ENCODE peak calls at places on chromosomes 4 and X, in five cellular contexts. I is H9, M is IMR-90, P is mesenchymal stem cell, N is mesendoderm. H is an unnamed sample.

GRCh38 chr4:7876096-7876993 is 63.3 kb downstream of the AFAP1 start:
- DNase-seq in N (peak; percentile 83), P (peak; percentile 58), I (peak; percentile 72), M (peak; percentile 73), H (peak; percentile 67)

GRCh38 chr4:121938282-121939092 is 13.4 kb downstream of the TRPC3 start:
- DNase-seq in I (no peak), N (peak; percentile 18), P (peak; percentile 15), M (peak; percentile 12), H (peak; percentile 97)

GRCh38 chrX:16586371-16587112 is 63.4 kb upstream of the S100G start:
- DNase-seq in I (peak; percentile 53), N (no peak), P (no peak), M (no peak), H (no peak)

GRCh38 chrX:41377624-41378023 is 43.7 kb downstream of the DDX3X start:
- DNase-seq in M (no peak), P (peak; percentile 45), I (no peak), N (no peak), H (no peak)

GRCh38 chr4:1410491-1411325 is 4.5 kb upstream of the NKX1-1 start:
- DNase-seq in N (peak; percentile 82), P (peak; percentile 46), I (peak; percentile 87), M (peak; percentile 16), H (peak; percentile 65)

GRCh38 chr4:123816970-123817688 is 420.5 kb downstream of the SPRY1 start:
- DNase-seq in I (no peak), N (no peak), M (no peak), P (no peak), H (no peak)

GRCh38 chr4:15171725-15172124 is 169.4 kb downstream of the CPEB2 start:
- DNase-seq in N (no peak), I (no peak), P (no peak), M (no peak), H (no peak)

GRCh38 chrX:50769389-50770063 is 44.5 kb downstream of the SHROOM4 start:
- DNase-seq in P (no peak), I (no peak), N (no peak), M (no peak), H (no peak)

GRCh38 chrX:42759881-42760280 is 18.1 kb downstream of the PPP1R2C start:
- DNase-seq in P (no peak), I (no peak), N (no peak), M (no peak), H (no peak)

GRCh38 chrX:71650333-71650969 is 16.9 kb upstream of the LOC101059915 start:
- DNase-seq in P (no peak), M (no peak), N (no peak), I (no peak), H (no peak)

GRCh38 chr4:118918388-118918787 is 29.7 kb downstream of the SYNPO2 start:
- DNase-seq in N (peak; percentile 63), M (peak; percentile 94), I (no peak), P (peak; percentile 69), H (peak; percentile 8)

GRCh38 chr4:78057600-78058560 is 757 bp downstream of the FRAS1 start:
- DNase-seq in M (peak; percentile 13), N (peak; percentile 71), P (peak; percentile 45), I (no peak), H (peak; percentile 65)

GRCh38 chr4:114474401-114474800 is 124.2 kb upstream of the UGT8 start:
- DNase-seq in N (no peak), M (no peak), I (no peak), P (no peak), H (no peak)

GRCh38 chrX:68748030-68748429 is 80.8 kb upstream of the EFNB1 start:
- DNase-seq in M (no peak), P (no peak), I (no peak), N (no peak), H (no peak)

GRCh38 chr4:8141935-8142334 is 16.7 kb downstream of the ABLIM2 start:
- DNase-seq in I (no peak), N (no peak), P (no peak), M (no peak), H (no peak)

GRCh38 chr4:174512745-174513144 is 9.5 kb downstream of the HPGD start:
- DNase-seq in N (no peak), M (no peak), I (no peak), P (no peak), H (no peak)

GRCh38 chr4:55184600-55185523 is 59.5 kb upstream of the KDR start:
- DNase-seq in P (peak; percentile 76), N (peak; percentile 75), M (peak; percentile 66), I (peak; percentile 68), H (peak; percentile 88)

GRCh38 chr4:122249357-122249756 is 97.2 kb downstream of the BLTP1 start:
- DNase-seq in I (no peak), M (no peak), P (no peak), N (no peak), H (no peak)

GRCh38 chrX:68511255-68511654 is 12.4 kb downstream of the YIPF6 start:
- DNase-seq in I (no peak), M (peak; percentile 48), N (peak; percentile 49), P (peak; percentile 52), H (peak; percentile 78)

GRCh38 chrX:39682778-39683177 is 415.0 kb downstream of the BCOR start:
- DNase-seq in N (peak; percentile 63), P (no peak), I (peak; percentile 55), M (no peak), H (no peak)

GRCh38 chrX:39875834-39876625 is 221.7 kb downstream of the BCOR start:
- DNase-seq in N (no peak), M (no peak), P (no peak), I (no peak), H (no peak)

GRCh38 chrX:80471582-80471981 is 51.3 kb downstream of the TENT5D start:
- DNase-seq in I (no peak), N (no peak), M (no peak), P (no peak), H (no peak)

GRCh38 chrX:40843643-40844042 is 108.3 kb upstream of the MED14 start:
- DNase-seq in N (peak; percentile 15), I (no peak), M (no peak), P (no peak), H (peak; percentile 90)

GRCh38 chr4:122700178-122700725 is 32.3 kb upstream of the BBS12 start:
- DNase-seq in M (peak; percentile 65), P (peak; percentile 31), N (peak; percentile 38), I (no peak), H (no peak)

GRCh38 chrX:10795721-10796120 is 175.3 kb upstream of the MID1 start:
- DNase-seq in I (no peak), N (no peak), P (peak; percentile 45), M (no peak), H (no peak)

GRCh38 chr4:58776627-58777026 is 1666.4 kb upstream of the IGFBP7 start:
- DNase-seq in M (peak; percentile 90), I (no peak), N (no peak), P (peak; percentile 80), H (peak; percentile 50)

GRCh38 chr4:1979477-1980196 is 29.1 kb downstream of the NELFA start:
- DNase-seq in P (no peak), N (no peak), I (peak; percentile 22), M (no peak), H (no peak)

GRCh38 chrX:154048398-154048797 is 28.7 kb upstream of the IRAK1 start:
- DNase-seq in N (no peak), P (no peak), I (no peak), M (no peak), H (no peak)

GRCh38 chrX:129786210-129786651 is 6.5 kb downstream of the SASH3 start:
- DNase-seq in I (no peak), N (no peak), P (no peak), M (no peak), H (no peak)

GRCh38 chr4:138334346-138335016 is 92.3 kb upstream of the SLC7A11 start:
- DNase-seq in P (no peak), I (no peak), N (no peak), M (no peak), H (no peak)

GRCh38 chr4:72136429-72136828 is 104.6 kb downstream of the NPFFR2 start:
- DNase-seq in N (peak; percentile 69), M (no peak), P (peak; percentile 22), I (peak; percentile 41), H (peak; percentile 31)

GRCh38 chr4:77956917-77957316 is 94.3 kb downstream of the MRPL1 start:
- DNase-seq in N (no peak), P (no peak), M (no peak), I (no peak), H (no peak)

GRCh38 chrX:9707306-9708015 is 58.2 kb downstream of the GPR143 start:
- DNase-seq in P (no peak), M (no peak), I (no peak), N (no peak), H (no peak)

GRCh38 chr4:121728798-121729226 is 32.0 kb upstream of the ANXA5 start:
- DNase-seq in P (peak; percentile 80), N (no peak), I (no peak), M (peak; percentile 89), H (peak; percentile 50)

GRCh38 chr4:110867981-110868380 is 245.1 kb upstream of the PITX2 start:
- DNase-seq in N (no peak), I (no peak), P (no peak), M (no peak), H (no peak)

GRCh38 chr4:57462843-57463242 is 352.7 kb upstream of the IGFBP7 start:
- DNase-seq in M (no peak), P (no peak), I (no peak), N (peak; percentile 32), H (no peak)

GRCh38 chr4:41430796-41431195 is 107.2 kb upstream of the LIMCH1 start:
- DNase-seq in M (no peak), N (no peak), I (no peak), P (no peak), H (no peak)

DNA sequence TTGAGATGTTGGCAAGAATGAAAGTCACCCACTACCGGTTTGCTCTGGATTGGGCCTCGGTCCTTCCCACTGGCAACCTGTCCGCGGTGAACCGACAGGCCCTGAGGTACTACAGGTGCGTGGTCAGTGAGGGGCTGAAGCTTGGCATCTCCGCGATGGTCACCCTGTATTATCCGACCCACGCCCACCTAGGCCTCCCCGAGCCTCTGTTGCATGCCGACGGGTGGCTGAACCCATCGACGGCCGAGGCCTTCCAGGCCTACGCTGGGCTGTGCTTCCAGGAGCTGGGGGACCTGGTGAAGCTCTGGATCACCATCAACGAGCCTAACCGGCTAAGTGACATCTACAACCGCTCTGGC is 12.3 kb downstream of the RPL9 start:
- DNase-seq in P (no peak), M (no peak), I (no peak), N (no peak), H (no peak)
- H3K4ac ChIP-seq in P (no peak overlapping the region), M (no peak overlapping the region), I (no peak overlapping the region), N (no peak overlapping the region), H (no peak overlapping the region)

DNA sequence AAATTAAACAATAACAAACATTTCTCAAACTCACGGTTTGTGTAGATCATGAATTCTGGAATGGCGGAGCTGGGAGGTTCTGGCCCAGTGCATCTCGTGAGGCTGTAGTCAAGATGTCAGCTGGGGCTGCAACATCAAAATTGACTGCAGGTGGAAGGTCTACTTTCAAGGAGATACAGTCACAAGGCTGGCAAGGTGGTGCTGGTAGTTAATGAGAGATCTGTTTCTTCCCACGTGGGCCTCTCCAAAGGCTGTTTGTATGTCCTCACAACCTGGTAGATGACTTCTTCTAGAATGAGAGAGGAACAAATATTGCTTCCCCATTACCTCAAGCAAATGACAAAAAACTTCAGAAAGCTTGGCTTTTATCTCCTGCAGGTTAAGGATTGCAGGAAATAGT is 8.0 kb upstream of the PRDX4 start:
- DNase-seq in M (no peak), P (no peak), N (peak; percentile 28), I (no peak), H (no peak)
- H3K27ac ChIP-seq in M (no peak overlapping the region), P (no peak overlapping the region), N (peak overlapping the region; percentile 76), I (peak overlapping the region; percentile 91), H (peak overlapping the region; percentile 62)

GRCh38 chr4:5746829-5747745 is 36.1 kb downstream of the EVC start:
- DNase-seq in I (no peak), P (peak; percentile 83), M (peak; percentile 82), N (no peak), H (peak; percentile 37)
- H3K4ac ChIP-seq in I (no peak overlapping the region), P (no peak overlapping the region), M (peak overlapping the region; percentile 62), N (no peak overlapping the region), H (no peak overlapping the region)

GRCh38 chr4:10023050-10023419 is 1.7 kb upstream of the SLC2A9 start:
- DNase-seq in I (peak; percentile 8), N (no peak), M (no peak), P (no peak), H (no peak)
- H3K27ac ChIP-seq in I (no peak overlapping the region), N (no peak overlapping the region), M (no peak overlapping the region), P (no peak overlapping the region), H (no peak overlapping the region)

H was measured in trophoblast cell.